ENCODE peak calls at places on chromosomes 6 and 20, in four cellular contexts. T, V, D and C are unnamed samples.

GRCh38 chr20:2331092-2331491 is 35.3 kb downstream of the TGM3 start:
- DNase-seq in T (no peak), V (no peak), D (no peak), C (no peak)

GRCh38 chr6:84466521-84466920 is 239.1 kb upstream of the CEP162 start:
- DNase-seq in T (no peak), V (no peak), D (no peak), C (no peak)

GRCh38 chr20:50837532-50838321 is 42.9 kb downstream of the BCAS4 start:
- DNase-seq in T (no peak), V (peak), D (no peak), C (peak)

GRCh38 chr6:73943401-73943800 is 247.4 kb downstream of the CD109 start:
- DNase-seq in T (no peak), V (no peak), D (no peak), C (no peak)

GRCh38 chr20:58140787-58141396 is 87.6 kb downstream of the ANKRD60 start:
- DNase-seq in T (no peak), V (peak), D (no peak), C (no peak)

GRCh38 chr6:146267946-146268345 is 239.1 kb downstream of the GRM1 start:
- DNase-seq in T (no peak), V (no peak), D (no peak), C (no peak)

GRCh38 chr6:168403370-168404005 is 37.5 kb upstream of the SMOC2 start:
- DNase-seq in T (peak), V (no peak), D (no peak), C (no peak)

GRCh38 chr6:135382182-135382628 is 115.3 kb downstream of the AHI1 start:
- DNase-seq in T (no peak), V (no peak), D (no peak), C (no peak)

GRCh38 chr20:1684872-1685271 is 27.3 kb upstream of the SIRPG start:
- DNase-seq in T (no peak), V (no peak), D (no peak), C (no peak)

GRCh38 chr6:29967379-29968010 is 25.2 kb downstream of the HLA-A start:
- DNase-seq in T (peak), V (no peak), D (no peak), C (no peak)

DNA sequence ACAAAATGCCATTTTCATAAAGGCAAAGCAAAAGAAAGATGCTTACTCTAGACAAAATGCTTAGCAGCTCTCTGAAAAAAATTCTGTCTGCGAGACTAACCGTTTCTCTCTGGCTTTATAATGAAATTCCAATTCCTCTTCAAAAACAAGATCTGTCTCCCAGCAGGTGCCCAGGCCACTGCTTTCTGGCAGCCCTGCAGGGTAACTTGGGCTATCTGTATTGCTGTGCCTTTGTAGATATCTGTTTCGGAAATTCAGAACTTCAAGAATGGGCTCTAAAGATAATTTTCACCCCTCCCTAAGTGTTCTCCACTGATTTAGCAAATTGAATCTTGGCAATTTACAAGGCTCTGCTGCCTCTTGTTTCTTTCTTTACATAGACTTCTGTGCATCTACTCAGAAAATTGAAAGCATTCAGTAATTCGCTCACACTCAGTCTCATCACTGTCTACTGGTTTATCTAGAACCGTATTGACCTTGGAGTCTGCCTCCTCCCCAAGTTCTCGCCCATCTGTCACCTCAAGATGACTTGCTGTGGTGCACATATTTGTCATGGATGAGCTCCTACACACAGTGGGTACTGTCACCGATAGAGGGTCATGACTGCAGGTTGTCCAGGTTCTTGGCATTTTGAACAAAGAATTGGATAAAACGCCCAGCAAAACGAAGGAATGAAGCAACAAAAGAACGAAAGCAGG is 26.4 kb upstream of the FABP7 start:
- DNase-seq in T (no peak), V (no peak), D (no peak), C (no peak)
- H3K4me3 ChIP-seq in T (peak), V (no peak), D (no peak), C (no peak)

GRCh38 chr20:4026093-4026601 is 10.8 kb upstream of the RNF24 start:
- DNase-seq in T (no peak), V (peak), D (no peak), C (no peak)
- TF ChIP-seq CTCF in T (no peak), V (no peak), D (no peak), C (no peak)

DNA sequence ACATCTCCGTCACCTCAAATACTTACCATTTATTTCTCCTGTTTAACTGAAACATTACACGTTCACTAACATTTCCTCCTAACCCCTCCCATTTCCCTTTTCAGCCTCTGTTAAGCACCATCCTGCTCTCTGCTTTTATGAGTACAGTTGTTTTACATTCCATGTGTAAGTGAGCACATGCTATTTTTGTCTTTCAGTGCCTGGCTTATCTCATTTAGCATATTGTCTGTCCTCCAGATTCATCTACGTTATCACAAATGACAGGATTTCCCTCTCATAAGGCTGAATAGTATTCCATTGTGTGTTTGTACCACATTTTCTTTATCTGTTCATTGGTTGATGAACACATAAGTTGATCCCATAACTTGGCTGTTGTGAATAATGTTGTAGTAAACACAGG is 22.7 kb downstream of the TAF11 start:
- DNase-seq in T (no peak), V (no peak), D (no peak), C (no peak)
- TF ChIP-seq EP300 in T (no peak), V (peak), D (no peak), C (no peak)

DNA sequence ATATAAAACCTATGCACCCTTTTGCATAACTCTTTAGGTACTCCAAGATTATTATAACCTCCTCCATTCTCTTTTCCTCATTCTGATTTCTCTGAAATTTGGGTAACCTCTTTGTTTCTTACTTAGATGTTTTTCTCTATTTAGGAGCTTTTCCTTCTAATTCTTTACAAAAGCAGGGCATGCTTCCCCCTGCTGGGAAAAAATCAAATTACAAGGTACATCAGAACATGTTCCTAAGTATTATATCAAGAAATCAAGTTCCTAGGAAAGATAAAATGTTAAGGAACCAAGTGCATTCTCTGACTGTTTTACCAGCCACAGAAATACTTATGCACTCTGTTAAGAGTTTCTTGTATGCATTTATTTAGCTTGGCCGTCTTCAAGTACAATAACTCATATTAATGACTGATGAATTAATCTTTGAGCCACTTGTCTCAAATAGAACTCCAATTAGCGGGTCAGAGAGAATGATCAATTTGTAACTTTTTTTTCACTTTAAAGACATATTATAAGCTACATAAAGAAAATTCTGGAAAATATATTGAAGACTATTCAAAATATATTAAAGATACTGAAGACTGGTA is 2.1 kb downstream of the KHDRBS2 start:
- DNase-seq in T (no peak), V (no peak), D (peak), C (no peak)
- H3K4me3 ChIP-seq in T (no peak), V (no peak), D (no peak), C (no peak)

DNA sequence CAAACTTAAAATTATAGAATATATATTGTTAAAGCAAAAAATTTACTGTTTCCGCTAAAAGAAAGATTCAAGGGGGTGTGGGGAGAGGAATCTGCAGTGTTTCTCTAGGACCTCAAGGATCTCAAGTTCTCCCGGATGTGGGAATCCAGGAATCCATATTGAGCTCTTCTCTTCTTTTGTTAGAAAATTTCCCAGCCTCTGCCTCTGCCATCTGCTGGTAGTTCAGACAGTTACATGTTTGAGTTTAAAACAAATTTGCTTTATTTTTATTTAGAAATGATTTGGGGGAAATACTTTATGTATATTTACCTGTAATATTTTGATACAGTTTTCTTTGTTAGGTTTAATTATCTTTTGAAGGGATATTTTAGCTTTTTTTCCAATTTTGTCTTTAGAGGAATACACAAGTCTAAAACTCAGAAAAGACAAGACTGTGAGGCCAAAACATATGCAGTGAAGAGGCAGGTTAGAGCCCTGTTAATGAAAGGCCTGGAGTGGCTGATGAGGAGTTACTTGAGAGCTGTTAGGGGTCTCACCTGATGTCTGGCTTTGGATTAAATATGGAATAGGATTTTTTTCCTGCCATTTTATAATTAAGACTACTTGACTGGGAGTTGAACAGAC is 268.8 kb downstream of the ARID1B start:
- DNase-seq in T (no peak), V (no peak), D (no peak), C (no peak)
- TF ChIP-seq CTCF in T (no peak), V (peak), D (peak), C (peak)

GRCh38 chr20:45779011-45779915 is 12.4 kb downstream of the WFDC3 start:
- DNase-seq in T (peak), V (peak), D (peak), C (peak)
- TF ChIP-seq EP300 in T (peak), V (peak), D (no peak), C (peak)

GRCh38 chr6:100446115-100446921 is 18.4 kb downstream of the SIM1 start:
- DNase-seq in T (no peak), V (no peak), D (no peak), C (no peak)

GRCh38 chr6:100449239-100449691 is 15.5 kb downstream of the SIM1 start:
- DNase-seq in T (no peak), V (no peak), D (no peak), C (no peak)

GRCh38 chr6:100447900-100448700 is 16.6 kb downstream of the SIM1 start:
- DNase-seq in T (no peak), V (no peak), D (no peak), C (no peak)

GRCh38 chr6:100445512-100445911 is 19.2 kb downstream of the SIM1 start:
- DNase-seq in T (no peak), V (no peak), D (no peak), C (no peak)

DNA sequence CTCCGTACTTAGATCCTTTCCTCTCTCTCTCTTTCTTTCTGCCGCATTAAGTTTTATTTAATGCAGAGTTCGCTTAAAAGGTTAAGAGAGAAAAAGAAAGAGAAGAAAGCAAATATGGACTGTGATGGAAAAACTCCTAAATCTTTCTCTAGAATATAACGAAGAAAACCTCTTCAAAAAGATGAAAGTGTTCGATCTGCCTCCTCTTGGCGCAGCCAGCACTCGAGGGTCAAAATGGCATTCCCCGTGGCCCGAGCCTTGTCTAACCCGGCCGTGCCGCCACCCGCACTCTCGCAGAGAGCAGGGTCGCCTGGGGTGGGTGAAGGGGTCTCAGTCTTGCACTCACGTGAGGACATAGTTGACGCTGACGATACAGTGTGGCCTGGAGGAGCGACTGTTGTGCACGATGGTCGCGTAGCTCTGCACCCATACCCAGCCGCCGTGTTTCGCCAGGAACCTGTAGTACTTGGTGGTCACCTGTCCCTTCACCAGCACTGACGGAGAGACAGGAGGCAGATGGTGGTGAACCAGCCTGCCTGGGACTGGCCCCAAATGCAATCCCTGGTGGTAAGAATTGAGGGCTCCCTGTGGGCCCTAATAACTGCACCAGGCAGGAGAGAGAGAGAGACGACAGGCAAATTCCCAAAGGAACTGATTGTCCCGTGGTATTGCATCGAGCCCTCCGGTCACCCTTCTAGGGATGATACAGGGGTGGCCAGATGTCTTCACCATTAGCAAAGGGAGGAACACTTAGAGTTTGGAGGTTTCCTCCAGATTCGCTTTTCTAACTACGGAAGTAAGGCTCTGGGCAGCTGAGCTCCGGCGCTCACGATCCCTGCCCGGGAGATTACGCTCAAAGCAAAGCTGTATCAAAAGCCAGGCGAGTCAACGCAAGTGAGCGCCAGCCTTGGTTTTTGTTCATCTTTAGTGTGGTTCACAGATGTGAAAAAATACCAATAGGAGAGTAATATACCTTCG is 17.5 kb downstream of the SIM1 start:
- DNase-seq in T (no peak), V (no peak), D (no peak), C (no peak)
- H3K4me3 ChIP-seq in T (no peak), V (no peak), D (no peak), C (no peak)

GRCh38 chr6:118693562-118693961 is 42.2 kb upstream of the CEP85L start:
- DNase-seq in T (no peak), V (no peak), D (no peak), C (no peak)

GRCh38 chr6:118696262-118696661 is 44.9 kb upstream of the CEP85L start:
- DNase-seq in T (no peak), V (no peak), D (no peak), C (no peak)

GRCh38 chr6:118697554-118697953 is 46.2 kb upstream of the CEP85L start:
- DNase-seq in T (no peak), V (no peak), D (no peak), C (no peak)
- TF ChIP-seq CTCF in T (no peak), V (no peak), D (no peak), C (no peak)

GRCh38 chr6:38404355-38404754 is 235.4 kb downstream of the BTBD9 start:
- DNase-seq in T (no peak), V (no peak), D (no peak), C (no peak)

GRCh38 chr6:38400101-38400500 is 239.6 kb downstream of the BTBD9 start:
- DNase-seq in T (no peak), V (no peak), D (no peak), C (no peak)

GRCh38 chr6:38400764-38401163 is 239.0 kb downstream of the BTBD9 start:
- DNase-seq in T (no peak), V (no peak), D (no peak), C (no peak)

GRCh38 chr6:38404900-38405556 is 234.7 kb downstream of the BTBD9 start:
- DNase-seq in T (no peak), V (no peak), D (no peak), C (no peak)
- TF ChIP-seq EP300 in T (no peak), V (no peak), D (no peak), C (no peak)

DNA sequence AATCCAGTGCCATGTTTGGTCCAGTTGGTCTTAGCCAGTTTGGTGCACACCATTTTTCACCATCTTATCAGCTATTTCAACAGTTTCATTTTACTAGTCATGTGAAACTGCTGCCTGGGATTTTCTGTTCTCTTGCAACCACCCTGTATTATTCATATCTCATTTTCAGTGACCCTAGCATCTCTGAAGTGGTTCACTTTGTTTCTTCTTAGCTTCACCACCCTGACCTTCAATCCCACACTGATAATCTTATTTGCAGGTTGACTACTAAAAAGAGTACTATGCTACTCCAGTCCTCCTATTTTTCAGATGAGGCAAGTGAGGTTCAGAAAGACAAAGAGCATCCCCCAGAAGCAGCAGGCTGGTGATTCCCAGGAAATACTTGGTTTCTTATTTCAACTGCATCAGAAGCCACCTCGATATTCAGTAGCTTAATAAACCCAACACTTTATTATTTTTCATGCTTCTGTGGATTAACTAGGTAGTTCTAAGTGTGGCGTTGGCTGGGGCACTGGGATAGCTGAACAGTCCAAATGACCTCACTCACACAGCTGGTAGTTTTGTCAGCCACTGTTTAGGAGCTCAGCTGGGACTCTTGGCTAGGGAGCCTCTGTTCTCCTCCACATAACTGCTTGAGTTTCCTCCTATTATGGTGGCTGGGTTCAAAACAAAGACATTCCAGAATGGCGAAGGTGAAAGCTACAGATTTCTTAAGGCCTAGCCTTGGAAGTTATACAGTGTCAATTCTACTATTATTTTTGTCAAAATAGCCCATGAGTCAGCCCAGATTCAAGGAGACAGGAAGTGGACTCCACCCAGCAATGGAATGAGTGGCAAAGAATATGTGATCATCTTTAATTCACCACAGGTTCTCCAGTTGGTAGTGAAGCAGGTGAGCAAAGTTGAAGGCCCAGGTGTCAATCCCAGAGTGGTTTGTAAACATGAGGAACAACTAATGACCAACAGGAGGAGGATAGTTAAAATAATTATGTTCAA is 40.6 kb downstream of the BPIFB4 start:
- DNase-seq in T (no peak), V (no peak), D (no peak), C (no peak)
- H3K4me3 ChIP-seq in T (no peak), V (no peak), D (no peak), C (no peak)